ENCODE peak calls at places on chromosome 11, in six cellular contexts. One of them, this sample, is unnamed.
A peak's percentile ranks its signal among the peaks of the same experiment; 100 is the strongest.

GRCh38 chr11:35971841-35972422 is 28.1 kb downstream of the LDLRAD3 start:
- DNase-seq in ascending aorta: no peak
- DNase-seq in CD8-positive, alpha-beta memory T cell: no peak
- DNase-seq in CD4-positive, CD25-positive, alpha-beta regulatory T cell: no peak
- DNase-seq in naive thymus-derived CD4-positive, alpha-beta T cell: no peak
- DNase-seq in Peyer's patch: no peak
- DNase-seq in this sample: no peak

GRCh38 chr11:88508558-88508807 is 170.9 kb upstream of the CTSC start:
- DNase-seq in CD8-positive, alpha-beta memory T cell: no peak
- DNase-seq in Peyer's patch: no peak
- DNase-seq in naive thymus-derived CD4-positive, alpha-beta T cell: no peak
- DNase-seq in CD4-positive, CD25-positive, alpha-beta regulatory T cell: no peak
- DNase-seq in ascending aorta: no peak
- DNase-seq in this sample: no peak

GRCh38 chr11:45336136-45336535 is 50.0 kb upstream of the SYT13 start:
- DNase-seq in CD4-positive, CD25-positive, alpha-beta regulatory T cell: no peak
- DNase-seq in naive thymus-derived CD4-positive, alpha-beta T cell: no peak
- DNase-seq in Peyer's patch: no peak
- DNase-seq in ascending aorta: no peak
- DNase-seq in CD8-positive, alpha-beta memory T cell: no peak
- DNase-seq in this sample: no peak

GRCh38 chr11:34050536-34050935 is 995 bp upstream of the CAPRIN1 start:
- DNase-seq in Peyer's patch: no peak
- DNase-seq in naive thymus-derived CD4-positive, alpha-beta T cell: no peak
- DNase-seq in CD4-positive, CD25-positive, alpha-beta regulatory T cell: no peak
- DNase-seq in ascending aorta: no peak
- DNase-seq in CD8-positive, alpha-beta memory T cell: no peak
- DNase-seq in this sample: no peak

GRCh38 chr11:11866203-11866602 is 24.4 kb downstream of the USP47 start:
- DNase-seq in ascending aorta: no peak
- DNase-seq in CD8-positive, alpha-beta memory T cell: no peak
- DNase-seq in CD4-positive, CD25-positive, alpha-beta regulatory T cell: no peak
- DNase-seq in Peyer's patch: no peak
- DNase-seq in naive thymus-derived CD4-positive, alpha-beta T cell: no peak
- DNase-seq in this sample: no peak

GRCh38 chr11:21564095-21564494 is 628.8 kb upstream of the ANO5 start:
- DNase-seq in ascending aorta: no peak
- DNase-seq in Peyer's patch: no peak
- DNase-seq in CD8-positive, alpha-beta memory T cell: no peak
- DNase-seq in naive thymus-derived CD4-positive, alpha-beta T cell: no peak
- DNase-seq in CD4-positive, CD25-positive, alpha-beta regulatory T cell: no peak
- DNase-seq in this sample: no peak

GRCh38 chr11:134634897-134635831 is 223.1 kb upstream of the B3GAT1 start:
- DNase-seq in CD8-positive, alpha-beta memory T cell: no peak
- DNase-seq in Peyer's patch: no peak
- DNase-seq in naive thymus-derived CD4-positive, alpha-beta T cell: no peak
- DNase-seq in CD4-positive, CD25-positive, alpha-beta regulatory T cell: no peak
- DNase-seq in ascending aorta: no peak
- DNase-seq in this sample: no peak

GRCh38 chr11:65868907-65869306 is 3.7 kb downstream of the EFEMP2 start:
- DNase-seq in Peyer's patch: no peak
- DNase-seq in CD8-positive, alpha-beta memory T cell: no peak
- DNase-seq in ascending aorta: no peak
- DNase-seq in naive thymus-derived CD4-positive, alpha-beta T cell: no peak
- DNase-seq in CD4-positive, CD25-positive, alpha-beta regulatory T cell: no peak
- DNase-seq in this sample: no peak

GRCh38 chr11:102551188-102551781 is 20.7 kb upstream of the MMP7 start:
- DNase-seq in Peyer's patch: no peak
- DNase-seq in naive thymus-derived CD4-positive, alpha-beta T cell: no peak
- DNase-seq in CD4-positive, CD25-positive, alpha-beta regulatory T cell: no peak
- DNase-seq in ascending aorta: no peak
- DNase-seq in CD8-positive, alpha-beta memory T cell: no peak
- DNase-seq in this sample: no peak

GRCh38 chr11:133136376-133136775 is 395.9 kb downstream of the OPCML start:
- DNase-seq in Peyer's patch: no peak
- DNase-seq in naive thymus-derived CD4-positive, alpha-beta T cell: no peak
- DNase-seq in CD4-positive, CD25-positive, alpha-beta regulatory T cell: no peak
- DNase-seq in CD8-positive, alpha-beta memory T cell: no peak
- DNase-seq in ascending aorta: no peak
- DNase-seq in this sample: no peak

GRCh38 chr11:126991596-126991995 is 9.0 kb downstream of the KIRREL3 start:
- DNase-seq in CD4-positive, CD25-positive, alpha-beta regulatory T cell: no peak
- DNase-seq in naive thymus-derived CD4-positive, alpha-beta T cell: no peak
- DNase-seq in Peyer's patch: no peak
- DNase-seq in ascending aorta: no peak
- DNase-seq in CD8-positive, alpha-beta memory T cell: no peak
- DNase-seq in this sample: no peak

GRCh38 chr11:22371188-22371587 is 33.0 kb downstream of the SLC17A6 start:
- DNase-seq in naive thymus-derived CD4-positive, alpha-beta T cell: no peak
- DNase-seq in ascending aorta: no peak
- DNase-seq in CD8-positive, alpha-beta memory T cell: no peak
- DNase-seq in Peyer's patch: no peak
- DNase-seq in CD4-positive, CD25-positive, alpha-beta regulatory T cell: no peak
- DNase-seq in this sample: no peak

GRCh38 chr11:65485820-65486219 is 13.0 kb upstream of the MALAT1 start:
- DNase-seq in CD4-positive, CD25-positive, alpha-beta regulatory T cell: no peak
- DNase-seq in Peyer's patch: no peak
- DNase-seq in ascending aorta: no peak
- DNase-seq in naive thymus-derived CD4-positive, alpha-beta T cell: no peak
- DNase-seq in CD8-positive, alpha-beta memory T cell: no peak
- DNase-seq in this sample: no peak

GRCh38 chr11:1931326-1931725 is 11.8 kb downstream of the TNNT3 start:
- DNase-seq in naive thymus-derived CD4-positive, alpha-beta T cell: no peak
- DNase-seq in CD4-positive, CD25-positive, alpha-beta regulatory T cell: no peak
- DNase-seq in CD8-positive, alpha-beta memory T cell: no peak
- DNase-seq in Peyer's patch: no peak
- DNase-seq in ascending aorta: no peak
- DNase-seq in this sample: no peak

GRCh38 chr11:94897330-94897768 is 76.0 kb downstream of the CWC15 start:
- DNase-seq in CD4-positive, CD25-positive, alpha-beta regulatory T cell: peak; percentile 10
- DNase-seq in naive thymus-derived CD4-positive, alpha-beta T cell: no peak
- DNase-seq in ascending aorta: no peak
- DNase-seq in CD8-positive, alpha-beta memory T cell: no peak
- DNase-seq in Peyer's patch: no peak
- DNase-seq in this sample: peak; percentile 58

GRCh38 chr11:32594272-32594671 is 10.6 kb downstream of the EIF3M start:
- DNase-seq in ascending aorta: no peak
- DNase-seq in Peyer's patch: no peak
- DNase-seq in CD8-positive, alpha-beta memory T cell: no peak
- DNase-seq in naive thymus-derived CD4-positive, alpha-beta T cell: no peak
- DNase-seq in CD4-positive, CD25-positive, alpha-beta regulatory T cell: no peak
- DNase-seq in this sample: no peak

GRCh38 chr11:58968251-58968711 is 29.0 kb downstream of the GLYATL1 start:
- DNase-seq in naive thymus-derived CD4-positive, alpha-beta T cell: no peak
- DNase-seq in Peyer's patch: no peak
- DNase-seq in CD8-positive, alpha-beta memory T cell: no peak
- DNase-seq in CD4-positive, CD25-positive, alpha-beta regulatory T cell: no peak
- DNase-seq in ascending aorta: no peak
- DNase-seq in this sample: peak; percentile 29

GRCh38 chr11:126544311-126545056 is 189.0 kb downstream of the ST3GAL4 start:
- DNase-seq in Peyer's patch: no peak
- DNase-seq in ascending aorta: no peak
- DNase-seq in CD4-positive, CD25-positive, alpha-beta regulatory T cell: no peak
- DNase-seq in naive thymus-derived CD4-positive, alpha-beta T cell: no peak
- DNase-seq in CD8-positive, alpha-beta memory T cell: no peak
- DNase-seq in this sample: no peak

GRCh38 chr11:122367809-122368231 is 251.8 kb upstream of the BLID start:
- DNase-seq in Peyer's patch: no peak
- DNase-seq in ascending aorta: no peak
- DNase-seq in CD4-positive, CD25-positive, alpha-beta regulatory T cell: no peak
- DNase-seq in CD8-positive, alpha-beta memory T cell: no peak
- DNase-seq in naive thymus-derived CD4-positive, alpha-beta T cell: no peak
- DNase-seq in this sample: peak; percentile 83

GRCh38 chr11:66638177-66639065 is at the start of gene RBM4:
- DNase-seq in naive thymus-derived CD4-positive, alpha-beta T cell: peak; percentile 88
- DNase-seq in ascending aorta: peak; percentile 96
- DNase-seq in Peyer's patch: peak; percentile 96
- DNase-seq in CD4-positive, CD25-positive, alpha-beta regulatory T cell: peak; percentile 98
- DNase-seq in CD8-positive, alpha-beta memory T cell: peak; percentile 97
- DNase-seq in this sample: peak; percentile 98

GRCh38 chr11:57429946-57430345 is 3.0 kb upstream of the SLC43A3 start:
- DNase-seq in ascending aorta: no peak
- DNase-seq in CD8-positive, alpha-beta memory T cell: no peak
- DNase-seq in Peyer's patch: no peak
- DNase-seq in naive thymus-derived CD4-positive, alpha-beta T cell: no peak
- DNase-seq in CD4-positive, CD25-positive, alpha-beta regulatory T cell: no peak
- DNase-seq in this sample: no peak
- H3K4me1 ChIP-seq in ascending aorta: peaks cover 32% of the 10 kb centered on the region
- H3K4me1 ChIP-seq in CD8-positive, alpha-beta memory T cell: peaks cover 21% of the 10 kb centered on the region
- H3K4me1 ChIP-seq in Peyer's patch: no peaks in the 10 kb centered on the region
- H3K4me1 ChIP-seq in naive thymus-derived CD4-positive, alpha-beta T cell: peaks cover 19% of the 10 kb centered on the region
- H3K4me1 ChIP-seq in CD4-positive, CD25-positive, alpha-beta regulatory T cell: peaks cover 23% of the 10 kb centered on the region
- H3K4me1 ChIP-seq in this sample: peaks cover 56% of the 10 kb centered on the region

DNA sequence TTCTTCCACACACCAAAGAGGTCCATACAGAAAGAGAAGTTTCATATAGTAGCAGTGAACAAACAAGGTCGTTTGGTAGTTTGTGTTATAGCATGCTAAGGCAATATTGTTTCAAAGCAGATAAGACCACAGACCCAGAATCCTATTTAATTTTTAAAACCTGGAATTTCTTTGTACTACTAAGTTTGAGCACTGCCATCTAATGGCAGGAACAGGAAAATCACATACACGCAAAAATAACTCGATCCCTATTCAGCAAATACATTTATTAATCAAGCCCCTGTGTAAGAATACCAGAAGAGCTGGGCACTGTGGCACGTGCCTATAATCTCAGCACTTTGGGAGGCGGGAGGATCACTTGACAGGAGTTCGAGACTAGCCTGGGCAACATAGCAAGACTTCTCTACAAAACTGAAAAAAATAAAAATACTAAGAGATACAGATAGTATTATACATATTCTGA is 2.9 kb upstream of the BTBD10 start:
- DNase-seq in naive thymus-derived CD4-positive, alpha-beta T cell: no peak
- DNase-seq in Peyer's patch: no peak
- DNase-seq in CD4-positive, CD25-positive, alpha-beta regulatory T cell: peak; percentile 19
- DNase-seq in ascending aorta: no peak
- DNase-seq in CD8-positive, alpha-beta memory T cell: no peak
- DNase-seq in this sample: no peak
- H3K4me3 ChIP-seq in naive thymus-derived CD4-positive, alpha-beta T cell: no peak overlapping the region
- H3K4me3 ChIP-seq in Peyer's patch: no peak overlapping the region
- H3K4me3 ChIP-seq in CD4-positive, CD25-positive, alpha-beta regulatory T cell: no peak overlapping the region
- H3K4me3 ChIP-seq in ascending aorta: no peak overlapping the region
- H3K4me3 ChIP-seq in CD8-positive, alpha-beta memory T cell: no peak overlapping the region
- H3K4me3 ChIP-seq in this sample: no peak overlapping the region

DNA sequence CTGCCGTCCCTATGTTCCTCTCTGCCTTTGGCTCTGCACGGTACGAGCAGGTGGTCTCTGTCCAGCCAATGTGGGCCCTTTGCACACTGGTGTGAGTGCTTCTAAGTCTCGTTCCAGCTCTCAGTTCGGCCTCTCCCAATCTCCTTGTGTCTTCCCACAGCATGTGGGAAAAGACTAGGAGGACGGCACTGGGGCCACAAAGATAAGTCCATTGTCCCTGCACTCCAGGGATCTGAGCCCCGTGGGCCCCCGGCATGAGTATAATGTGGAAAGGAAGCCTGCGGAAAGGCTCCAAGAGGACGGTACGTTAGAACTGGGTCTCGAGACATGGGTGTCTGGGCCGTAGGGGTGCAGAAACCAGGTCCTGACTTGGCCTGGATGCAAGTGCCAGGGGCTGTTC is 16.4 kb downstream of the MYEOV start:
- DNase-seq in Peyer's patch: no peak
- DNase-seq in CD8-positive, alpha-beta memory T cell: no peak
- DNase-seq in CD4-positive, CD25-positive, alpha-beta regulatory T cell: no peak
- DNase-seq in ascending aorta: no peak
- DNase-seq in naive thymus-derived CD4-positive, alpha-beta T cell: no peak
- DNase-seq in this sample: no peak
- H3K4me1 ChIP-seq in Peyer's patch: no peaks in the 10 kb centered on the region
- H3K4me1 ChIP-seq in CD8-positive, alpha-beta memory T cell: peaks cover 29% of the 10 kb centered on the region
- H3K4me1 ChIP-seq in CD4-positive, CD25-positive, alpha-beta regulatory T cell: peaks cover 16% of the 10 kb centered on the region
- H3K4me1 ChIP-seq in ascending aorta: peaks cover 6% of the 10 kb centered on the region
- H3K4me1 ChIP-seq in naive thymus-derived CD4-positive, alpha-beta T cell: peaks cover 23% of the 10 kb centered on the region
- H3K4me1 ChIP-seq in this sample: peaks cover 9% of the 10 kb centered on the region

DNA sequence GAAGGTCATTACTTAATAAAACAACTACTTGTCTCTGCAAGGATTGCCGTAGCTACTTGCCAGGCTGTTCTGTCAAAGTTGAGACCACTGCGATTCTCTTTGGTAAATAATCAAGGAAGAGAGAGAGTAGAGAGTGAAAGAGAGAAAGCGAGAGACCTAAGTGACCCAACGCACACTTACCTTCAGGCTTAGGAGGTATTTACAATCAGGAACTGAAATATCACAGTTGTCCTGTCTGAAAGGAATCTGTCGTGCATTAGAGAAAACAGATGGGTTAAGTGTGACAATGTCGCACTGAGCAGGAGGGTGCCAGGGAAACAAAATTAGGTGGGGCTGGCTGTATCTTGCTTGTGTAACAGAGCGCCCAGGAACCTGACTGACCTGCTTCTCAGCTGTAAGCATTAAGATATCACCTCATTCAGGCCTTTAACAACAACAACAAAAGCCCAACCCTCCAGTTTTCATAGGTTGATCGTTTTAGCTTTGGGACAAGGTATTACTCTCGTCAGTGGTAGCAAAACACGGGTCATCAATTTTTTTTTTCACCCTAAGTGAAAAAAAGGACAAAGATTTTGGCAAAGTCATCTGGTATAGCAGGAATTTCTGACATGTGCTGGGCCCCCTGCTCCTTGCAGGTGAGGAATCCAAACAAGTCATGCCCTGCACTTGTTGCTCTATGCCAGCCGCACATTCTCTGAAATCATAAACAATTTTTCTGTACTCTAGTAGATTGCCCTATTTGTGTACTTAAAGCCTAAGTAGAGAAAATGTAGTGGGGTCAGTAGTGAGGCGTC is at the start of gene MUC15:
- DNase-seq in ascending aorta: no peak
- DNase-seq in CD4-positive, CD25-positive, alpha-beta regulatory T cell: no peak
- DNase-seq in naive thymus-derived CD4-positive, alpha-beta T cell: no peak
- DNase-seq in CD8-positive, alpha-beta memory T cell: no peak
- DNase-seq in Peyer's patch: no peak
- DNase-seq in this sample: no peak
- H3K4me3 ChIP-seq in ascending aorta: no peak within 1 kb of the TSS
- H3K4me3 ChIP-seq in CD4-positive, CD25-positive, alpha-beta regulatory T cell: no peak within 1 kb of the TSS
- H3K4me3 ChIP-seq in naive thymus-derived CD4-positive, alpha-beta T cell: no peak within 1 kb of the TSS
- H3K4me3 ChIP-seq in CD8-positive, alpha-beta memory T cell: no peak within 1 kb of the TSS
- H3K4me3 ChIP-seq in Peyer's patch: no peak within 1 kb of the TSS
- H3K4me3 ChIP-seq in this sample: no peak within 1 kb of the TSS